ENCODE peak calls at places on chromosomes 5 and 9, in four cellular contexts. One of them, this sample, is unnamed.

GRCh38 chr9:4197548-4197947 is 102.3 kb downstream of the GLIS3 start:
- DNase-seq in prostate gland: no peak
- DNase-seq in GM12878: no peak
- DNase-seq in suprapubic skin: no peak
- DNase-seq in this sample: no peak

GRCh38 chr9:130847306-130848217 is 12.5 kb downstream of the ABL1 start:
- DNase-seq in GM12878: no peak
- DNase-seq in suprapubic skin: peak
- DNase-seq in prostate gland: no peak
- DNase-seq in this sample: no peak

GRCh38 chr9:93944011-93944410 is 11.1 kb downstream of the BARX1 start:
- DNase-seq in suprapubic skin: no peak
- DNase-seq in prostate gland: no peak
- DNase-seq in GM12878: no peak
- DNase-seq in this sample: no peak

GRCh38 chr5:54882841-54883240 is 102.6 kb downstream of the ESM1 start:
- DNase-seq in suprapubic skin: no peak
- DNase-seq in GM12878: no peak
- DNase-seq in prostate gland: no peak
- DNase-seq in this sample: no peak

GRCh38 chr5:73558950-73559349 is 6.5 kb downstream of the ANKRA2 start:
- DNase-seq in suprapubic skin: no peak
- DNase-seq in prostate gland: no peak
- DNase-seq in GM12878: no peak
- DNase-seq in this sample: no peak

GRCh38 chr9:92962846-92963245 is 15.5 kb downstream of the FGD3 start:
- DNase-seq in suprapubic skin: peak
- DNase-seq in prostate gland: no peak
- DNase-seq in GM12878: no peak
- DNase-seq in this sample: no peak

GRCh38 chr5:138177936-138178515 is 404 bp downstream of the BRD8 start:
- DNase-seq in prostate gland: peak
- DNase-seq in suprapubic skin: no peak
- DNase-seq in GM12878: no peak
- DNase-seq in this sample: no peak

GRCh38 chr5:139394123-139394653 is 716 bp downstream of the PROB1 start:
- DNase-seq in GM12878: no peak
- DNase-seq in suprapubic skin: peak
- DNase-seq in prostate gland: no peak
- DNase-seq in this sample: no peak

GRCh38 chr5:51382759-51383493 is at the start of gene ISL1:
- DNase-seq in suprapubic skin: no peak
- DNase-seq in GM12878: no peak
- DNase-seq in prostate gland: peak
- DNase-seq in this sample: no peak

GRCh38 chr5:97044057-97044456 is 98.4 kb downstream of the LIX1 start:
- DNase-seq in GM12878: no peak
- DNase-seq in suprapubic skin: no peak
- DNase-seq in prostate gland: no peak
- DNase-seq in this sample: no peak

GRCh38 chr5:5490774-5491347 is 68.4 kb downstream of the ICE1 start:
- DNase-seq in suprapubic skin: no peak
- DNase-seq in prostate gland: no peak
- DNase-seq in GM12878: no peak
- DNase-seq in this sample: no peak
- TF ChIP-seq POLR2AphosphoS5 in suprapubic skin: no peak
- TF ChIP-seq POLR2AphosphoS5 in prostate gland: no peak
- TF ChIP-seq POLR2AphosphoS5 in GM12878: no peak
- TF ChIP-seq POLR2AphosphoS5 in this sample: no peak

GRCh38 chr9:134171316-134172197 is 7.2 kb upstream of the RNU6ATAC start:
- DNase-seq in GM12878: no peak
- DNase-seq in prostate gland: peak
- DNase-seq in suprapubic skin: no peak
- DNase-seq in this sample: no peak
- TF ChIP-seq POLR2AphosphoS5 in GM12878: no peak
- TF ChIP-seq POLR2AphosphoS5 in prostate gland: peak
- TF ChIP-seq POLR2AphosphoS5 in suprapubic skin: no peak
- TF ChIP-seq POLR2AphosphoS5 in this sample: no peak

GRCh38 chr5:100311811-100312210 is 223.4 kb upstream of the FAM174A start:
- DNase-seq in prostate gland: no peak
- DNase-seq in GM12878: no peak
- DNase-seq in suprapubic skin: no peak
- DNase-seq in this sample: no peak
- TF ChIP-seq POLR2AphosphoS5 in prostate gland: no peak
- TF ChIP-seq POLR2AphosphoS5 in GM12878: no peak
- TF ChIP-seq POLR2AphosphoS5 in suprapubic skin: no peak
- TF ChIP-seq POLR2AphosphoS5 in this sample: no peak

GRCh38 chr9:91296354-91296753 is 65.4 kb downstream of the AUH start:
- DNase-seq in prostate gland: no peak
- DNase-seq in GM12878: no peak
- DNase-seq in suprapubic skin: no peak
- DNase-seq in this sample: no peak

GRCh38 chr9:91301161-91301560 is 60.6 kb downstream of the AUH start:
- DNase-seq in suprapubic skin: no peak
- DNase-seq in GM12878: no peak
- DNase-seq in prostate gland: no peak
- DNase-seq in this sample: no peak

GRCh38 chr9:91302831-91303230 is 58.9 kb downstream of the AUH start:
- DNase-seq in suprapubic skin: no peak
- DNase-seq in prostate gland: no peak
- DNase-seq in GM12878: no peak
- DNase-seq in this sample: no peak

GRCh38 chr9:91295357-91295756 is 66.4 kb downstream of the AUH start:
- DNase-seq in GM12878: no peak
- DNase-seq in suprapubic skin: no peak
- DNase-seq in prostate gland: no peak
- DNase-seq in this sample: no peak

GRCh38 chr9:91298304-91298703 is 63.4 kb downstream of the AUH start:
- DNase-seq in suprapubic skin: no peak
- DNase-seq in GM12878: no peak
- DNase-seq in prostate gland: no peak
- DNase-seq in this sample: no peak
- TF ChIP-seq POLR2AphosphoS5 in suprapubic skin: no peak
- TF ChIP-seq POLR2AphosphoS5 in GM12878: no peak
- TF ChIP-seq POLR2AphosphoS5 in prostate gland: peak
- TF ChIP-seq POLR2AphosphoS5 in this sample: no peak

GRCh38 chr5:81167544-81167943 is 65.6 kb upstream of the CKMT2 start:
- DNase-seq in GM12878: no peak
- DNase-seq in prostate gland: no peak
- DNase-seq in suprapubic skin: no peak
- DNase-seq in this sample: no peak
- TF ChIP-seq POLR2AphosphoS5 in GM12878: no peak
- TF ChIP-seq POLR2AphosphoS5 in prostate gland: no peak
- TF ChIP-seq POLR2AphosphoS5 in suprapubic skin: no peak
- TF ChIP-seq POLR2AphosphoS5 in this sample: no peak

GRCh38 chr9:503881-504852 is 289.5 kb downstream of the DOCK8 start:
- DNase-seq in suprapubic skin: peak
- DNase-seq in prostate gland: peak
- DNase-seq in GM12878: no peak
- DNase-seq in this sample: peak
- TF ChIP-seq POLR2AphosphoS5 in suprapubic skin: no peak
- TF ChIP-seq POLR2AphosphoS5 in prostate gland: no peak
- TF ChIP-seq POLR2AphosphoS5 in GM12878: no peak
- TF ChIP-seq POLR2AphosphoS5 in this sample: no peak

GRCh38 chr5:123033157-123033671 is 3.3 kb downstream of the PPIC start:
- DNase-seq in prostate gland: no peak
- DNase-seq in GM12878: no peak
- DNase-seq in suprapubic skin: no peak
- DNase-seq in this sample: no peak
- TF ChIP-seq POLR2AphosphoS5 in prostate gland: no peak
- TF ChIP-seq POLR2AphosphoS5 in GM12878: no peak
- TF ChIP-seq POLR2AphosphoS5 in suprapubic skin: no peak
- TF ChIP-seq POLR2AphosphoS5 in this sample: no peak

GRCh38 chr5:166014256-166014655 is 2277.2 kb upstream of the WWC1 start:
- DNase-seq in GM12878: no peak
- DNase-seq in suprapubic skin: no peak
- DNase-seq in prostate gland: no peak
- DNase-seq in this sample: no peak

GRCh38 chr5:166018716-166019115 is 2272.7 kb upstream of the WWC1 start:
- DNase-seq in prostate gland: no peak
- DNase-seq in suprapubic skin: no peak
- DNase-seq in GM12878: no peak
- DNase-seq in this sample: no peak

GRCh38 chr5:166013417-166013816 is 2278.0 kb upstream of the WWC1 start:
- DNase-seq in suprapubic skin: no peak
- DNase-seq in GM12878: no peak
- DNase-seq in prostate gland: no peak
- DNase-seq in this sample: no peak
- TF ChIP-seq POLR2AphosphoS5 in suprapubic skin: no peak
- TF ChIP-seq POLR2AphosphoS5 in GM12878: no peak
- TF ChIP-seq POLR2AphosphoS5 in prostate gland: no peak
- TF ChIP-seq POLR2AphosphoS5 in this sample: no peak

GRCh38 chr5:119321569-119322311 is 34.1 kb upstream of the TNFAIP8 start:
- DNase-seq in GM12878: no peak
- DNase-seq in prostate gland: no peak
- DNase-seq in suprapubic skin: no peak
- DNase-seq in this sample: no peak

GRCh38 chr5:119322948-119323629 is 32.7 kb upstream of the TNFAIP8 start:
- DNase-seq in prostate gland: no peak
- DNase-seq in suprapubic skin: no peak
- DNase-seq in GM12878: no peak
- DNase-seq in this sample: no peak

GRCh38 chr5:119324842-119325241 is 31.0 kb upstream of the TNFAIP8 start:
- DNase-seq in prostate gland: no peak
- DNase-seq in GM12878: no peak
- DNase-seq in suprapubic skin: no peak
- DNase-seq in this sample: no peak

GRCh38 chr5:119323630-119324000 is 32.2 kb upstream of the TNFAIP8 start:
- DNase-seq in GM12878: no peak
- DNase-seq in prostate gland: peak
- DNase-seq in suprapubic skin: no peak
- DNase-seq in this sample: no peak

DNA sequence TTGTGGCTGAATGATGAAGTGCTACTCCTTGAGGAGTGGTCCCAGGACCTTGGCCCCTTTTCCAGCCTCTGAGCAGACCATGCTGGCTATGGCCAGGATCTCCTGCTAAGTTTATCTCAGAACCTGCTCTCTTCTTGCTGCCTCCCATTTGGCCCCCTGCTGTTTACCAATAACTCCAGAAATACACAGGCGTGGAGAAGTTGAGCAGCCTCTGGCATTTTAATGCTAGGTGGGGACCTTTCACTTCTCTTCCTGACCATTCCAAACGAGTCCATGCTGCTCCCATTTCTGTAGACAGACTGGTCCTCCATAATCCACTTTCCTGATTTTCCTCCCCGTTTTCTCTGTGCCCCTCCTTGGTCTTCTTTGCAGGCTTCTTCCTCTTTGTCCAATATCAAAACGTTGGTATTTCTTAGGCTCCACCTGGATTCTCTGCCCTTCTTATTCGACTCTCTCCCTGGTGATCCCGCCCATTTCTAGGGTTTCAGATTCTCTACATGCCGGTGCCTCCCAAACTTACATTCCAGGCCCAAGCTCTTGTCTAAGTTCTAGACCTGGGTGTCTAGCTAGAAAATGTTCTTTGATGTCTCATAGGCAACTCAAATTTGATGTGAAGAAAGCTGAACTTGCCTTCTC is 33.4 kb upstream of the TNFAIP8 start:
- DNase-seq in suprapubic skin: no peak
- DNase-seq in prostate gland: no peak
- DNase-seq in GM12878: no peak
- DNase-seq in this sample: no peak
- TF ChIP-seq POLR2AphosphoS5 in suprapubic skin: no peak
- TF ChIP-seq POLR2AphosphoS5 in prostate gland: no peak
- TF ChIP-seq POLR2AphosphoS5 in GM12878: no peak
- TF ChIP-seq POLR2AphosphoS5 in this sample: no peak

DNA sequence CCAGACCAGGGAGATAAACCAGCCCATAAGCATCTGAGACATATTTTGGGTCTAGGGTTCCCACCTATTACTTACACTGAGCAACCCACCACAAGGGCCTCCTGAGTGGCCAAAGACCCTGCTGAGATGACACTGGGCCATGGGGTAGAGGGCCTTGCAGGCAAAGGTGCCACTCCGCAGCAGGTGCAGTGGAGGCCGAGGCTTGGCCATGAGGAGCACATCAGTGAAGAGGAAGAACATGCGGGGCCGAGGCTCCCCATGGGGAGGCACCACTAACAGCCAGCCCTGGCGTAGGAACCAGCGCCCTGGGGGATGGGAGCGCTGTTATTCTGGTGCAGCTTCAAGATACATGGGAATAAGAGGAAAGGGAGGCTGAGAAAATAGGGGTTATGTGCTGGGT is 2.6 kb downstream of the ARHGEF39 start:
- DNase-seq in prostate gland: no peak
- DNase-seq in suprapubic skin: no peak
- DNase-seq in GM12878: no peak
- DNase-seq in this sample: no peak
- TF ChIP-seq POLR2AphosphoS5 in prostate gland: no peak
- TF ChIP-seq POLR2AphosphoS5 in suprapubic skin: no peak
- TF ChIP-seq POLR2AphosphoS5 in GM12878: no peak
- TF ChIP-seq POLR2AphosphoS5 in this sample: no peak

This sample was measured in GM12892.